ENCODE peak calls at places on chromosomes 6 and 20, in eight cellular contexts. U is stimulated activated CD8-positive, alpha-beta memory T cell treated with anti-CD3 and anti-CD28 coated beads, Interleukin-4, amount 100 ng/mL, for 4 hours; Z is T-helper 9 cell; R is AML-193; M is central memory CD4-positive, alpha-beta T cell; G is NCI-H510A treated with DMSO at 0.1 percent for 48 hours; F is transverse colon; Y is WTC11. E is an unnamed sample.

GRCh38 chr6:112827793-112828192 is 480.7 kb downstream of the RFPL4B start:
- DNase-seq in G (no peak), M (no peak), F (peak), U (no peak), Y (no peak), R (no peak), Z (no peak), E (no peak)

GRCh38 chr6:157727629-157728182 is 95.3 kb upstream of the SNX9 start:
- DNase-seq in U (no peak), R (no peak), G (no peak), F (no peak), Y (no peak), M (no peak), Z (no peak), E (no peak)

GRCh38 chr6:158818008-158818579 is 1.1 kb downstream of the EZR start:
- DNase-seq in U (peak), R (peak), Y (peak), F (peak), Z (peak), M (peak), G (peak), E (peak)

GRCh38 chr6:108157972-108158441 is 7.8 kb upstream of the NR2E1 start:
- DNase-seq in G (no peak), Z (no peak), M (no peak), R (no peak), F (no peak), Y (peak), U (no peak), E (no peak)

GRCh38 chr6:11710968-11711643 is 67.5 kb downstream of the ADTRP start:
- DNase-seq in Y (no peak), G (no peak), M (no peak), Z (no peak), F (no peak), R (no peak), U (no peak), E (no peak)

GRCh38 chr20:21099653-21100589 is 6.2 kb downstream of the LINC00237 start:
- DNase-seq in U (no peak), M (peak), F (peak), R (peak), G (peak), Y (peak), Z (peak), E (peak)

GRCh38 chr6:44234101-44235090 is 11.0 kb downstream of the SLC29A1 start:
- DNase-seq in Y (peak), U (no peak), R (peak), G (no peak), F (peak), M (no peak), Z (no peak), E (peak)

GRCh38 chr6:3380344-3381232 is 76.3 kb downstream of the SLC22A23 start:
- DNase-seq in R (no peak), M (no peak), G (no peak), F (no peak), U (no peak), Z (no peak), Y (no peak), E (no peak)